ENCODE peak calls at places on chromosomes 6 and 20, in four cellular contexts. K is CD4-positive, alpha-beta memory T cell; M is astrocyte of the spinal cord; U is suprapubic skin. O is an unnamed sample.

GRCh38 chr20:43460172-43460829 is 2.6 kb downstream of the SRSF6 start:
- DNase-seq in K (no peak), M (no peak), U (no peak), O (no peak)

GRCh38 chr6:52509281-52510212 is 67.3 kb downstream of the TRAM2 start:
- DNase-seq in K (no peak), M (peak; percentile 73), U (no peak), O (no peak)

GRCh38 chr6:63573899-63574553 is 1.7 kb downstream of the LOC128125822 start:
- DNase-seq in K (peak; percentile 46), M (peak; percentile 70), U (no peak), O (peak; percentile 39)

GRCh38 chr20:24627291-24627690 is 157.9 kb downstream of the SYNDIG1 start:
- DNase-seq in K (no peak), M (no peak), U (no peak), O (no peak)

GRCh38 chr6:164401871-164402270 is 907.5 kb downstream of the C6orf118 start:
- DNase-seq in K (no peak), M (no peak), U (no peak), O (no peak)

GRCh38 chr6:155483858-155484257 is 28.2 kb upstream of the NOX3 start:
- DNase-seq in K (no peak), M (peak; percentile 45), U (no peak), O (no peak)

GRCh38 chr6:17589402-17590116 is 10.5 kb upstream of the FAM8A1 start:
- DNase-seq in K (peak; percentile 16), M (peak; percentile 79), U (no peak), O (peak; percentile 79)

GRCh38 chr6:84926756-84927155 is 162.4 kb upstream of the TBX18 start:
- DNase-seq in K (no peak), M (peak; percentile 6), U (no peak), O (no peak)

GRCh38 chr6:111480988-111481830 is 1.8 kb downstream of the REV3L start:
- DNase-seq in K (no peak), M (no peak), U (no peak), O (no peak)

GRCh38 chr6:8131265-8131897 is 29.0 kb upstream of the EEF1E1 start:
- DNase-seq in K (peak; percentile 12), M (peak; percentile 64), U (no peak), O (peak; percentile 50)

GRCh38 chr6:142942805-142943227 is 2.2 kb downstream of the HIVEP2 start:
- DNase-seq in K (peak; percentile 48), M (peak; percentile 62), U (no peak), O (peak; percentile 75)
- H3K4me3 ChIP-seq in K (peak overlapping the region; percentile 89), M (no peak overlapping the region), U (no peak overlapping the region), O (peak overlapping the region; percentile 88)

GRCh38 chr6:44123544-44123943 is 3.7 kb downstream of the MRPL14 start:
- DNase-seq in K (no peak), M (no peak), U (no peak), O (no peak)

GRCh38 chr6:44126320-44127149 is 717 bp downstream of the MRPL14 start:
- DNase-seq in K (peak; percentile 61), M (peak; percentile 80), U (peak; percentile 77), O (peak; percentile 19)

GRCh38 chr6:44120692-44121443 is 6.4 kb downstream of the MRPL14 start:
- DNase-seq in K (no peak), M (no peak), U (no peak), O (no peak)

GRCh38 chr6:44119704-44120262 is 7.5 kb downstream of the MRPL14 start:
- DNase-seq in K (no peak), M (no peak), U (no peak), O (no peak)

GRCh38 chr6:44122821-44123220 is 4.4 kb downstream of the MRPL14 start:
- DNase-seq in K (peak; percentile 46), M (peak; percentile 38), U (no peak), O (peak; percentile 77)
- H3K4me3 ChIP-seq in K (no peak overlapping the region), M (no peak overlapping the region), U (no peak overlapping the region), O (peak overlapping the region; percentile 15)

GRCh38 chr6:148359228-148359627 is 16.6 kb downstream of the SASH1 start:
- DNase-seq in K (no peak), M (no peak), U (no peak), O (no peak)

GRCh38 chr6:148367418-148368024 is 24.9 kb downstream of the SASH1 start:
- DNase-seq in K (no peak), M (peak; percentile 48), U (peak; percentile 78), O (no peak)

GRCh38 chr6:148370171-148370570 is 27.5 kb downstream of the SASH1 start:
- DNase-seq in K (no peak), M (no peak), U (no peak), O (no peak)

GRCh38 chr6:148365037-148365436 is 22.4 kb downstream of the SASH1 start:
- DNase-seq in K (no peak), M (no peak), U (no peak), O (no peak)

DNA sequence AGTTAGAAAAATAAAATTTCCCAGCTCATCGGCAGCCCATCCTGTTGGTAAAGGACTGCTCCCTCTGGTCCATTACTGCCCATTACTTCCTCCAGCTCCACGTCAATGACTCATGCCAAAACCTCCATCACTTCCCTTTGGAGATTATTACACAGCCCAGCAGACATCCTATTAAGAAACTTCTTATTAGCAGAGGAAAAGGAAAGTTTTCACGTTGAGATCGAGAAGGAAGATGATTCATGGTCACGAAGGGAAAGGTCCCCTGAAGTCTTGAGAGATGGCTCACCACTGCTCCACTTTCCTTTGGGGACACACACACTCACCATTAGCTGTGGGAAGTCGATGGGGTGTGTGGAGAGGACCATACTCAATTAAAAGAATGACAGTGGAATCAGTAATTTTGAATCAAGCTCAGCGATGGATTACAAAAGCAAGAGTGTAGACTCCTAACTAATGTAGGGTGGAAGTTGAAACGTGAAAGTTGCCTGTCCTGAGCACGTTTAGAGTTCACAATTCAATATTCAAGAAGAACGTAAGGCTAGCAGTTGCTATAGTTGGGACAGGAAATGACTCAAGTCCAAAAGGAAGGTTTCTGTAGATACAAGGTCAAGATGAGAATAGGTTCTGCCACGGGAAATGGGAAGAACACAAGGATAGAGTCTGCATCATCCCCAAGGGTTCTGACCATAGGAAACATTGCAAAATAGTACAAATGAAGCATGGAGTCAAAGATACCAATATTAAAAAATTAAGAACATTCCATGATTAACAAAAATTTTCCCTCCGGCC is 21.6 kb downstream of the SASH1 start:
- DNase-seq in K (no peak), M (peak; percentile 64), U (no peak), O (no peak)
- H3K4me3 ChIP-seq in K (no peak overlapping the region), M (no peak overlapping the region), U (no peak overlapping the region), O (no peak overlapping the region)

GRCh38 chr6:131063764-131064272 is 773 bp upstream of the EPB41L2 start:
- DNase-seq in K (no peak), M (no peak), U (no peak), O (no peak)

GRCh38 chr6:131061041-131061770 is 1.8 kb downstream of the EPB41L2 start:
- DNase-seq in K (peak; percentile 4), M (peak; percentile 62), U (no peak), O (no peak)

GRCh38 chr6:131062245-131063027 is 609 bp downstream of the EPB41L2 start:
- DNase-seq in K (peak; percentile 29), M (no peak), U (peak; percentile 64), O (no peak)

GRCh38 chr6:131061771-131062160 is 1.3 kb downstream of the EPB41L2 start:
- DNase-seq in K (no peak), M (no peak), U (no peak), O (no peak)

GRCh38 chr6:131063028-131063763 is at the start of gene EPB41L2:
- DNase-seq in K (peak; percentile 78), M (peak; percentile 91), U (peak; percentile 93), O (peak; percentile 68)
- H3K4me3 ChIP-seq in K (peak within 1 kb of the TSS; percentile 54), M (peak within 1 kb of the TSS; percentile 80), U (peak within 1 kb of the TSS; percentile 88), O (peak within 1 kb of the TSS; percentile 70)

DNA sequence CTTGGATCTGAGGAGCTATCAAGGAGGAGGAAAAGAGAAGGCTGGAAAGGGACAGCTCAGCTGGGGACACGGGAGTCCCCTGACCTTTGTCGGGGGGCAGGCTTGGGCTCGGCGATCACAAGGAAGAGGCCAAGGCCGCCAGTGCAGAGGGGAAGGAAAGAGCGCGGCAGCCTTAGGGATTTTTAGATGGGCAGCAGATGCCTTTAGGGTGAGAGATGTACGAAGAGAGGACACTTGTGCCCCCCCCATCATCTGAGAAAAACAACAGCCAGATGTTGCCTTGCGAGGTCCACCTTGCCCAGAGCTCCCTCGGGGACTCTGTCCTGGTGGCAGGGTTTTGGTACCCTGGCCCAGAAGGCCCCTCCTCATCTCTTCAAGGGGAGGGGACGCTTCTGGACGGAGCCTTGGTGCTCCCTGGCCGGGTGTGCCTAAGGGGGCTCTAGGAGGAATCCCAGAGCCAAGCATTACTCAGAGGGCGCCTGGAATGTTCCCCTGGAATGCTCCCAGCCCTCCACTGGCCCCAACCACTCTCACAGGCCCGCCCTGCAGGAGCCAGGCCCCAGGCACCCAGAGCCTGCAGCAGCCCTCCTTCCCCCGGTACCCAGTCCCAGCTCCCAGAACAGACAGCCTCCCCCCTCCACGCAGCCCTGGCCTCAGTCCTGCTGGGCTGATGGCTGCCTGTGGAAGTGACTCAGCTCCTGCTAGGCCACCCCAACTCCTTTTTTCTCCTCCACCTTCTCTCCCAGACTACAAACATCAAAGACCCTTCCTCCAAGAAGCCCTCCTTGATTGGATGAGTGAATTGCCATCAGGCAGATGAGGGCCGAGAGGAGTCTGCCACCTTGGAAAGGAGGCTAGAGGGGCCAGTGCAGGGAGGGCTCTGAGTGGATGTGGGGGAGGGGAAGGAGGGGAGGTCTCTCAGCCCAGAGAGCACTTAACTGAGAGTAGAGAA is 1.8 kb downstream of the ADAM33 start:
- DNase-seq in K (no peak), M (peak; percentile 78), U (peak; percentile 87), O (no peak)
- H3K4me3 ChIP-seq in K (no peak overlapping the region), M (peak overlapping the region; percentile 44), U (peak overlapping the region; percentile 54), O (no peak overlapping the region)

O was measured in Jurkat, Clone E6-1.